ENCODE peak calls at places on chromosomes 3 and 15, in eight cellular contexts. One of them, this sample, is unnamed.

GRCh38 chr3:175238848-175239247 is 379.7 kb downstream of the NAALADL2 start:
- DNase-seq in fibroblast of mammary gland: no peak
- DNase-seq in endothelial cell: no peak
- DNase-seq in CD8-positive, alpha-beta T cell: no peak
- DNase-seq in coronary artery: no peak
- DNase-seq in AG09319: no peak
- DNase-seq in astrocyte of the cerebellum: no peak
- DNase-seq in left ventricle myocardium inferior: no peak
- DNase-seq in this sample: no peak

GRCh38 chr3:143895805-143896204 is 47.5 kb upstream of the SLC9A9 start:
- DNase-seq in fibroblast of mammary gland: peak
- DNase-seq in endothelial cell: no peak
- DNase-seq in CD8-positive, alpha-beta T cell: no peak
- DNase-seq in coronary artery: no peak
- DNase-seq in AG09319: no peak
- DNase-seq in astrocyte of the cerebellum: no peak
- DNase-seq in left ventricle myocardium inferior: no peak
- DNase-seq in this sample: no peak

GRCh38 chr3:138638641-138639040 is 30.1 kb downstream of the FAIM start:
- DNase-seq in fibroblast of mammary gland: no peak
- DNase-seq in endothelial cell: no peak
- DNase-seq in CD8-positive, alpha-beta T cell: no peak
- DNase-seq in coronary artery: no peak
- DNase-seq in AG09319: no peak
- DNase-seq in astrocyte of the cerebellum: no peak
- DNase-seq in left ventricle myocardium inferior: no peak
- DNase-seq in this sample: no peak

GRCh38 chr3:51304230-51304629 is 80.9 kb upstream of the MANF start:
- DNase-seq in fibroblast of mammary gland: no peak
- DNase-seq in endothelial cell: no peak
- DNase-seq in CD8-positive, alpha-beta T cell: no peak
- DNase-seq in coronary artery: no peak
- DNase-seq in AG09319: no peak
- DNase-seq in astrocyte of the cerebellum: no peak
- DNase-seq in left ventricle myocardium inferior: no peak
- DNase-seq in this sample: peak

GRCh38 chr3:170977911-170978310 is 48.6 kb downstream of the SLC2A2 start:
- DNase-seq in fibroblast of mammary gland: peak
- DNase-seq in endothelial cell: no peak
- DNase-seq in CD8-positive, alpha-beta T cell: no peak
- DNase-seq in coronary artery: no peak
- DNase-seq in AG09319: no peak
- DNase-seq in astrocyte of the cerebellum: no peak
- DNase-seq in left ventricle myocardium inferior: no peak
- DNase-seq in this sample: no peak

GRCh38 chr3:142577701-142578308 is 728 bp downstream of the ATR start:
- DNase-seq in fibroblast of mammary gland: peak
- DNase-seq in endothelial cell: no peak
- DNase-seq in CD8-positive, alpha-beta T cell: no peak
- DNase-seq in coronary artery: no peak
- DNase-seq in AG09319: no peak
- DNase-seq in astrocyte of the cerebellum: no peak
- DNase-seq in left ventricle myocardium inferior: no peak
- DNase-seq in this sample: no peak

GRCh38 chr3:129238945-129239705 is 10.3 kb upstream of the COPG1 start:
- DNase-seq in fibroblast of mammary gland: peak
- DNase-seq in endothelial cell: no peak
- DNase-seq in CD8-positive, alpha-beta T cell: no peak
- DNase-seq in coronary artery: no peak
- DNase-seq in AG09319: peak
- DNase-seq in astrocyte of the cerebellum: no peak
- DNase-seq in left ventricle myocardium inferior: peak
- DNase-seq in this sample: no peak

GRCh38 chr3:36714343-36714742 is 50.0 kb downstream of the DCLK3 start:
- DNase-seq in fibroblast of mammary gland: peak
- DNase-seq in endothelial cell: no peak
- DNase-seq in CD8-positive, alpha-beta T cell: no peak
- DNase-seq in coronary artery: no peak
- DNase-seq in AG09319: no peak
- DNase-seq in astrocyte of the cerebellum: no peak
- DNase-seq in left ventricle myocardium inferior: no peak
- DNase-seq in this sample: no peak

GRCh38 chr3:111943533-111943932 is 35.3 kb upstream of the ABHD10 start:
- DNase-seq in fibroblast of mammary gland: peak
- DNase-seq in endothelial cell: no peak
- DNase-seq in CD8-positive, alpha-beta T cell: no peak
- DNase-seq in coronary artery: no peak
- DNase-seq in AG09319: no peak
- DNase-seq in astrocyte of the cerebellum: no peak
- DNase-seq in left ventricle myocardium inferior: no peak
- DNase-seq in this sample: no peak

GRCh38 chr3:126421573-126422119 is 26.9 kb downstream of the CFAP100 start:
- DNase-seq in fibroblast of mammary gland: no peak
- DNase-seq in endothelial cell: no peak
- DNase-seq in CD8-positive, alpha-beta T cell: peak
- DNase-seq in coronary artery: peak
- DNase-seq in AG09319: no peak
- DNase-seq in astrocyte of the cerebellum: no peak
- DNase-seq in left ventricle myocardium inferior: no peak
- DNase-seq in this sample: no peak

GRCh38 chr3:113161661-113162060 is 49.7 kb upstream of the BOC start:
- DNase-seq in fibroblast of mammary gland: peak
- DNase-seq in endothelial cell: no peak
- DNase-seq in CD8-positive, alpha-beta T cell: no peak
- DNase-seq in coronary artery: no peak
- DNase-seq in AG09319: no peak
- DNase-seq in astrocyte of the cerebellum: no peak
- DNase-seq in left ventricle myocardium inferior: no peak
- DNase-seq in this sample: no peak

GRCh38 chr3:27794211-27794610 is 72.1 kb upstream of the EOMES start:
- DNase-seq in fibroblast of mammary gland: no peak
- DNase-seq in endothelial cell: no peak
- DNase-seq in CD8-positive, alpha-beta T cell: no peak
- DNase-seq in coronary artery: no peak
- DNase-seq in AG09319: no peak
- DNase-seq in astrocyte of the cerebellum: no peak
- DNase-seq in left ventricle myocardium inferior: no peak
- DNase-seq in this sample: no peak

GRCh38 chr3:77259701-77260100 is 219.8 kb downstream of the ROBO2 start:
- DNase-seq in fibroblast of mammary gland: no peak
- DNase-seq in endothelial cell: no peak
- DNase-seq in CD8-positive, alpha-beta T cell: no peak
- DNase-seq in coronary artery: no peak
- DNase-seq in AG09319: no peak
- DNase-seq in astrocyte of the cerebellum: no peak
- DNase-seq in left ventricle myocardium inferior: no peak
- DNase-seq in this sample: no peak

GRCh38 chr3:144552642-144553041 is 581.0 kb downstream of the DIPK2A start:
- DNase-seq in fibroblast of mammary gland: no peak
- DNase-seq in endothelial cell: no peak
- DNase-seq in CD8-positive, alpha-beta T cell: no peak
- DNase-seq in coronary artery: no peak
- DNase-seq in AG09319: no peak
- DNase-seq in astrocyte of the cerebellum: no peak
- DNase-seq in left ventricle myocardium inferior: no peak
- DNase-seq in this sample: no peak

GRCh38 chr3:198032445-198032936 is 72.5 kb downstream of the LMLN start:
- DNase-seq in fibroblast of mammary gland: no peak
- DNase-seq in endothelial cell: no peak
- DNase-seq in CD8-positive, alpha-beta T cell: no peak
- DNase-seq in coronary artery: no peak
- DNase-seq in AG09319: no peak
- DNase-seq in astrocyte of the cerebellum: no peak
- DNase-seq in left ventricle myocardium inferior: peak
- DNase-seq in this sample: no peak

GRCh38 chr3:150439657-150440056 is 31.6 kb downstream of the TSC22D2 start:
- DNase-seq in fibroblast of mammary gland: peak
- DNase-seq in endothelial cell: no peak
- DNase-seq in CD8-positive, alpha-beta T cell: no peak
- DNase-seq in coronary artery: no peak
- DNase-seq in AG09319: no peak
- DNase-seq in astrocyte of the cerebellum: no peak
- DNase-seq in left ventricle myocardium inferior: no peak
- DNase-seq in this sample: no peak

GRCh38 chr15:79878078-79878705 is 18.6 kb downstream of the MTHFS start:
- DNase-seq in fibroblast of mammary gland: no peak
- DNase-seq in endothelial cell: no peak
- DNase-seq in CD8-positive, alpha-beta T cell: no peak
- DNase-seq in coronary artery: no peak
- DNase-seq in AG09319: no peak
- DNase-seq in astrocyte of the cerebellum: no peak
- DNase-seq in left ventricle myocardium inferior: no peak
- DNase-seq in this sample: no peak

GRCh38 chr15:79872358-79873017 is 24.3 kb downstream of the MTHFS start:
- DNase-seq in fibroblast of mammary gland: peak
- DNase-seq in endothelial cell: no peak
- DNase-seq in CD8-positive, alpha-beta T cell: no peak
- DNase-seq in coronary artery: no peak
- DNase-seq in AG09319: peak
- DNase-seq in astrocyte of the cerebellum: no peak
- DNase-seq in left ventricle myocardium inferior: no peak
- DNase-seq in this sample: no peak

GRCh38 chr15:79874242-79874641 is 22.6 kb downstream of the MTHFS start:
- DNase-seq in fibroblast of mammary gland: no peak
- DNase-seq in endothelial cell: no peak
- DNase-seq in CD8-positive, alpha-beta T cell: no peak
- DNase-seq in coronary artery: no peak
- DNase-seq in AG09319: no peak
- DNase-seq in astrocyte of the cerebellum: no peak
- DNase-seq in left ventricle myocardium inferior: no peak
- DNase-seq in this sample: no peak

DNA sequence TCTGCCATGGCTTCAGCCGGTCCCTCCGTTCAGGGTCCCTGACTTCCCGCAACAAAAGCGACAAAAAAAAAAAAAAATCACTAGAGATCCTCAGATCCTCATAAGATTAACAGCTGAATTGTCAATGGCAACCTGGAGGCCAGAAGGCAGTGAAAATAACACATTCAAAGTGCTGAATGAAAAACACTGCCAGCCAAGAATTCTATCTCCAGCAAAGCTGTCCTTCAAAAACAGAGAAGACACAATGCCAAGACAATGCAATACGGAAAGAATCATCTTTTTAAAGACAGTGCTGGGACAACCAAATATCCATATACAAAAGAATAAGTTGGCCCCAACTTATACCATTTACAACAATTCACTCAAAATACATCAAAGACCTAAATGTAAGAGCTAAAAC is 21.6 kb downstream of the MTHFS start:
- DNase-seq in fibroblast of mammary gland: no peak
- DNase-seq in endothelial cell: no peak
- DNase-seq in CD8-positive, alpha-beta T cell: no peak
- DNase-seq in coronary artery: no peak
- DNase-seq in AG09319: no peak
- DNase-seq in astrocyte of the cerebellum: no peak
- DNase-seq in left ventricle myocardium inferior: no peak
- DNase-seq in this sample: no peak
- TF ChIP-seq CTCF in fibroblast of mammary gland: no peak
- TF ChIP-seq CTCF in endothelial cell: no peak
- TF ChIP-seq CTCF in CD8-positive, alpha-beta T cell: no peak
- TF ChIP-seq CTCF in coronary artery: no peak
- TF ChIP-seq CTCF in AG09319: no peak
- TF ChIP-seq CTCF in astrocyte of the cerebellum: no peak
- TF ChIP-seq CTCF in left ventricle myocardium inferior: no peak
- TF ChIP-seq CTCF in this sample: no peak

GRCh38 chr3:192902481-192903023 is 15.1 kb downstream of the MB21D2 start:
- DNase-seq in fibroblast of mammary gland: no peak
- DNase-seq in endothelial cell: no peak
- DNase-seq in CD8-positive, alpha-beta T cell: no peak
- DNase-seq in coronary artery: no peak
- DNase-seq in AG09319: no peak
- DNase-seq in astrocyte of the cerebellum: no peak
- DNase-seq in left ventricle myocardium inferior: no peak
- DNase-seq in this sample: no peak

GRCh38 chr3:192899540-192899982 is 18.1 kb downstream of the MB21D2 start:
- DNase-seq in fibroblast of mammary gland: peak
- DNase-seq in endothelial cell: no peak
- DNase-seq in CD8-positive, alpha-beta T cell: no peak
- DNase-seq in coronary artery: no peak
- DNase-seq in AG09319: no peak
- DNase-seq in astrocyte of the cerebellum: no peak
- DNase-seq in left ventricle myocardium inferior: no peak
- DNase-seq in this sample: no peak

GRCh38 chr3:192897005-192897404 is 20.7 kb downstream of the MB21D2 start:
- DNase-seq in fibroblast of mammary gland: no peak
- DNase-seq in endothelial cell: no peak
- DNase-seq in CD8-positive, alpha-beta T cell: no peak
- DNase-seq in coronary artery: no peak
- DNase-seq in AG09319: no peak
- DNase-seq in astrocyte of the cerebellum: no peak
- DNase-seq in left ventricle myocardium inferior: no peak
- DNase-seq in this sample: no peak

GRCh38 chr3:192904632-192905289 is 12.9 kb downstream of the MB21D2 start:
- DNase-seq in fibroblast of mammary gland: no peak
- DNase-seq in endothelial cell: no peak
- DNase-seq in CD8-positive, alpha-beta T cell: no peak
- DNase-seq in coronary artery: no peak
- DNase-seq in AG09319: no peak
- DNase-seq in astrocyte of the cerebellum: no peak
- DNase-seq in left ventricle myocardium inferior: no peak
- DNase-seq in this sample: no peak

GRCh38 chr3:192901435-192901834 is 16.2 kb downstream of the MB21D2 start:
- DNase-seq in fibroblast of mammary gland: peak
- DNase-seq in endothelial cell: no peak
- DNase-seq in CD8-positive, alpha-beta T cell: no peak
- DNase-seq in coronary artery: no peak
- DNase-seq in AG09319: no peak
- DNase-seq in astrocyte of the cerebellum: peak
- DNase-seq in left ventricle myocardium inferior: no peak
- DNase-seq in this sample: no peak
- TF ChIP-seq CTCF in fibroblast of mammary gland: no peak
- TF ChIP-seq CTCF in endothelial cell: no peak
- TF ChIP-seq CTCF in CD8-positive, alpha-beta T cell: no peak
- TF ChIP-seq CTCF in coronary artery: no peak
- TF ChIP-seq CTCF in AG09319: no peak
- TF ChIP-seq CTCF in astrocyte of the cerebellum: no peak
- TF ChIP-seq CTCF in left ventricle myocardium inferior: no peak
- TF ChIP-seq CTCF in this sample: no peak

GRCh38 chr3:16512435-16513140 is 911 bp downstream of the RFTN1 start:
- DNase-seq in fibroblast of mammary gland: no peak
- DNase-seq in endothelial cell: peak
- DNase-seq in CD8-positive, alpha-beta T cell: peak
- DNase-seq in coronary artery: peak
- DNase-seq in AG09319: no peak
- DNase-seq in astrocyte of the cerebellum: no peak
- DNase-seq in left ventricle myocardium inferior: peak
- DNase-seq in this sample: peak
- TF ChIP-seq CTCF in fibroblast of mammary gland: no peak
- TF ChIP-seq CTCF in endothelial cell: no peak
- TF ChIP-seq CTCF in CD8-positive, alpha-beta T cell: no peak
- TF ChIP-seq CTCF in coronary artery: no peak
- TF ChIP-seq CTCF in AG09319: no peak
- TF ChIP-seq CTCF in astrocyte of the cerebellum: no peak
- TF ChIP-seq CTCF in left ventricle myocardium inferior: no peak
- TF ChIP-seq CTCF in this sample: no peak

DNA sequence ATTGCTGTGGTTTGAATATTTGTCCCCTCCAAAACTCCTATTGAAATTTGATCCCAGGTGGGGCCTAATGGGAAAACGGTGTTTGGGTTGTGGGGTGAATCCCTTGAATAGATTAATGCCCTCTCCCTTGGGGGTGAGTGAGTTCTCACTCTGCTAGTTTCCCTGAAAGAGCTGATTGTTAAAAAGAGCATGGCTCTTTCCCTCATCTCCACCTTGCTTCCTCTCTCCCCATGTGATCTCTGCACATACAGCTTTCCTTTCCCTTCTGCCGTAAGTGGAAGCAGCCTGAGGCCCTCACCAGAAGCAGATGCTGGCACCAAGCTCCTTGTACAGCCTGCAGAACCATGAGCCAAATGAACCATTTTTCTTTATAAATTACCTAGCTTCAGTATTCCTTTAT is 394.9 kb upstream of the WNT5A start:
- DNase-seq in fibroblast of mammary gland: no peak
- DNase-seq in endothelial cell: no peak
- DNase-seq in CD8-positive, alpha-beta T cell: no peak
- DNase-seq in coronary artery: no peak
- DNase-seq in AG09319: no peak
- DNase-seq in astrocyte of the cerebellum: no peak
- DNase-seq in left ventricle myocardium inferior: no peak
- DNase-seq in this sample: no peak
- TF ChIP-seq CTCF in fibroblast of mammary gland: no peak
- TF ChIP-seq CTCF in endothelial cell: no peak
- TF ChIP-seq CTCF in CD8-positive, alpha-beta T cell: no peak
- TF ChIP-seq CTCF in coronary artery: no peak
- TF ChIP-seq CTCF in AG09319: no peak
- TF ChIP-seq CTCF in astrocyte of the cerebellum: no peak
- TF ChIP-seq CTCF in left ventricle myocardium inferior: no peak
- TF ChIP-seq CTCF in this sample: no peak

This sample was measured in nephron progenitor cell.